ENCODE peak calls at places on chromosomes 11 and 22, in five cellular contexts. W is A549, H is K562, A is H1, D is HepG2. C is an unnamed sample.

GRCh38 chr11:110809800-110810199 is 97.6 kb upstream of the ARHGAP20 start:
- DNase-seq in W (no peak), H (no peak), D (no peak), A (no peak), C (no peak)

GRCh38 chr11:19646308-19646707 is 66.3 kb upstream of the NAV2 start:
- DNase-seq in H (no peak), W (no peak), A (no peak), D (no peak), C (no peak)

GRCh38 chr11:20364412-20364792 is 888 bp downstream of the HTATIP2 start:
- DNase-seq in D (no peak), A (no peak), H (peak; percentile 42), W (no peak), C (no peak)

GRCh38 chr11:82734120-82734479 is 436 bp upstream of the FAM181B start:
- DNase-seq in H (no peak), A (no peak), W (no peak), D (no peak), C (no peak)

GRCh38 chr11:59899532-59899931 is 20.9 kb downstream of the OOSP3 start:
- DNase-seq in A (no peak), D (no peak), H (no peak), W (peak; percentile 21), C (no peak)

GRCh38 chr22:38135133-38135706 is 24.7 kb upstream of the BAIAP2L2 start:
- DNase-seq in H (no peak), A (no peak), D (no peak), W (peak; percentile 56), C (no peak)

GRCh38 chr11:111301840-111302113 is 3.4 kb downstream of the POU2AF3 start:
- DNase-seq in W (no peak), H (no peak), D (no peak), A (no peak), C (no peak)

GRCh38 chr11:117833401-117833891 is 8.9 kb upstream of the FXYD2 start:
- DNase-seq in H (no peak), D (no peak), A (peak; percentile 37), W (no peak), C (peak; percentile 15)

GRCh38 chr11:24289301-24289700 is 207.6 kb upstream of the LUZP2 start:
- DNase-seq in D (no peak), A (no peak), W (no peak), H (no peak), C (no peak)

GRCh38 chr11:2867722-2868548 is 17.6 kb downstream of the CDKN1C start:
- DNase-seq in A (no peak), W (no peak), H (peak; percentile 79), D (no peak), C (no peak)

GRCh38 chr11:110971110-110971509 is 258.9 kb upstream of the ARHGAP20 start:
- DNase-seq in W (no peak), A (no peak), D (no peak), H (no peak), C (no peak)

GRCh38 chr22:39016592-39016991 is 2.5 kb downstream of the APOBEC3C start:
- DNase-seq in D (no peak), W (no peak), A (no peak), H (no peak), C (no peak)

GRCh38 chr11:74783241-74783871 is 34.7 kb downstream of the RNF169 start:
- DNase-seq in D (no peak), A (no peak), W (peak; percentile 18), H (no peak), C (no peak)

GRCh38 chr22:46504586-46504985 is 32.8 kb downstream of the CELSR1 start:
- DNase-seq in A (no peak), H (no peak), W (no peak), D (no peak), C (no peak)

GRCh38 chr22:24141586-24141985 is 39.7 kb upstream of the SUSD2 start:
- DNase-seq in A (no peak), D (no peak), W (no peak), H (no peak), C (no peak)

GRCh38 chr22:32655068-32655467 is 146.4 kb upstream of the TIMP3 start:
- DNase-seq in W (no peak), H (no peak), D (no peak), A (no peak), C (no peak)

GRCh38 chr11:63518548-63518947 is 12.7 kb downstream of the LGALS12 start:
- DNase-seq in D (no peak), A (no peak), W (no peak), H (no peak), C (no peak)

GRCh38 chr11:93484716-93485115 is 58.5 kb downstream of the SMCO4 start:
- DNase-seq in W (no peak), D (no peak), H (no peak), A (no peak), C (peak; percentile 75)

GRCh38 chr22:39706406-39707150 is 136.0 kb downstream of the CACNA1I start:
- DNase-seq in A (no peak), W (no peak), D (no peak), H (peak; percentile 42), C (no peak)

GRCh38 chr11:110125632-110126031 is 32.4 kb downstream of the ZC3H12C start:
- DNase-seq in W (peak; percentile 30), H (no peak), D (peak; percentile 44), A (no peak), C (no peak)

GRCh38 chr11:65288706-65289536 is 25.7 kb upstream of the CDC42EP2 start:
- DNase-seq in H (no peak), D (no peak), A (no peak), W (no peak), C (peak; percentile 85)

GRCh38 chr11:93574821-93575220 is 31.6 kb upstream of the SMCO4 start:
- DNase-seq in D (no peak), W (no peak), A (no peak), H (no peak), C (no peak)

GRCh38 chr22:36982136-36982535 is 37.1 kb downstream of the TST start:
- DNase-seq in D (no peak), W (no peak), H (peak; percentile 70), A (no peak), C (no peak)

GRCh38 chr11:8268530-8269461 is 5.1 kb upstream of the LMO1 start:
- DNase-seq in A (peak; percentile 55), D (no peak), W (no peak), H (no peak), C (peak; percentile 83)

GRCh38 chr11:101127348-101127698 is 2.3 kb downstream of the PGR start:
- DNase-seq in H (peak; percentile 31), D (no peak), A (peak; percentile 76), W (no peak), C (no peak)

GRCh38 chr11:3220101-3220500 is 1.5 kb upstream of the MRGPRG start:
- DNase-seq in A (no peak), H (no peak), D (no peak), W (no peak), C (peak; percentile 23)

GRCh38 chr22:45717787-45718186 is 46.2 kb downstream of the ATXN10 start:
- DNase-seq in D (no peak), H (no peak), W (peak; percentile 31), A (no peak), C (no peak)

GRCh38 chr22:45852826-45853225 is 124.1 kb downstream of the WNT7B start:
- DNase-seq in D (no peak), H (no peak), A (no peak), W (peak; percentile 26), C (no peak)

GRCh38 chr11:124746621-124747243 is 5.3 kb downstream of the VSIG2 start:
- DNase-seq in A (peak; percentile 88), W (peak; percentile 84), D (peak; percentile 89), H (peak; percentile 93), C (peak; percentile 74)

GRCh38 chr11:94151903-94152677 is 23.4 kb downstream of the PANX1 start:
- DNase-seq in W (peak; percentile 62), H (peak; percentile 69), A (no peak), D (peak; percentile 72), C (peak; percentile 35)

GRCh38 chr11:75272821-75273301 is 32.3 kb downstream of the TPBGL start:
- DNase-seq in H (no peak), D (no peak), A (no peak), W (no peak), C (no peak)

GRCh38 chr11:18668131-18668530 is 30.4 kb upstream of the TMEM86A start:
- DNase-seq in W (no peak), H (no peak), A (no peak), D (no peak), C (no peak)

GRCh38 chr11:109135627-109136026 is 286.4 kb upstream of the C11orf87 start:
- DNase-seq in H (no peak), A (no peak), D (no peak), W (no peak), C (no peak)

GRCh38 chr11:17682848-17683247 is 36.5 kb upstream of the MYOD1 start:
- DNase-seq in W (no peak), H (no peak), D (no peak), A (no peak), C (no peak)

DNA sequence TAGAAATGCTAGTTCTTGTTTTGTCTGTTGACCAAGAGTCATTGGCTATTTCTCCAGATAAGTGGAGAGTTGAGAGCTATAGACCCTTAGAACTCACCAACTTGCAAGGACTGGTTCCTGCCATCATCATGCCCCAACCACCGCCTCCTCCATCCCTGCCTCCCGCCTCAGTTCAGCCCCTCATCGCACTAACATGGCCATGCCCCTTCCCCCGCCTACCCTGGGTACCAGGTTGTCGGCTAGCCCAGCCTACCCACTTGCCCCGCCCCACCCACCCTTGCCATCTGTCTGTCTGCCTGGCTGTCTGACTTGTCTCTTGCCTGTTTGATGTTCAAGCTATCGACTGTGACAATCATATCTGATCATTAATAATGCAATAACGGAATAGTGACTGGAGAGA is 154.1 kb downstream of the TRIM29 start:
- DNase-seq in A (no peak), H (no peak), W (no peak), D (no peak), C (no peak)
- TF ChIP-seq CHD2 in A (no peak), H (no peak), W (no peak), D (no peak), C (no peak)

GRCh38 chr11:72081856-72082255 is 1.2 kb downstream of the LRRC51 start:
- DNase-seq in D (no peak), H (no peak), W (no peak), A (no peak), C (no peak)
- TF ChIP-seq CHD2 in D (no peak), H (no peak), W (no peak), A (no peak), C (no peak)

GRCh38 chr11:1052133-1053011 is 15.9 kb upstream of the MUC6 start:
- DNase-seq in H (no peak), W (no peak), D (no peak), A (no peak), C (peak; percentile 34)
- TF ChIP-seq CHD2 in H (no peak), W (no peak), D (no peak), A (no peak), C (no peak)

DNA sequence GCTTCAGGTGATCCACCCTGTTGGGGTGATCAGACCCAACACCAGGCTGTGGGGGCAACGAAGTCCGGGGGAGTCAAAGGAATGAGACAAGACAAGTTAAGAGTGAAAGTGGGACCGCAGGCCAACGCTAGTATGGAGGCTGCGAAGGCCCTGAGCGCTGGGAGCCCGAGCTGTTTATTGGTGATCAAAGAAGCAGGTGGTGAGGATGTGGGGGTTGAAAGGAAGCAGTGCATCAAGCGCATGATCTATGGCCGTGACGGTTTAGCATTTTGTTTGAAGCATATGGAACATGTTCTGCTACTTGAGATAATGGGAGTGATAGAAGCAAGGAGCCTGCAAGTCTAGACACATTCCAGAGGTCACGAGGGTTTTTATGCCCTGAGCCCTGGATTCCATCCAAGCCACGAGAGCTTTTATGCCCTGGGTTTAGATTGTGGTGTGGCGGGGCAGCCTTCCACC is 49.5 kb downstream of the MCHR1 start:
- DNase-seq in W (no peak), H (no peak), D (no peak), A (no peak), C (no peak)
- TF ChIP-seq CHD2 in W (no peak), H (no peak), D (no peak), A (no peak), C (no peak)